ENCODE peak calls at places on chromosomes 13 and 19, in seven cellular contexts. E, M, O, X, D, U and W are unnamed samples.
A peak's percentile ranks its signal among the peaks of the same experiment; 100 is the strongest.

GRCh38 chr19:50796128-50796633 is 6.0 kb downstream of the ACP4 start:
- DNase-seq in E (no peak), M (no peak), O (no peak), X (no peak), D (no peak), U (no peak), W (no peak)

GRCh38 chr13:48146122-48146521 is 51.2 kb upstream of the MED4 start:
- DNase-seq in E (no peak), M (no peak), O (no peak), X (no peak), D (no peak), U (no peak), W (no peak)

GRCh38 chr19:10353793-10354391 is 14.5 kb upstream of the ICAM3 start:
- DNase-seq in E (peak; percentile 32), M (no peak), O (peak; percentile 80), X (no peak), D (no peak), U (no peak), W (no peak)

GRCh38 chr19:46981296-46981695 is 38.3 kb upstream of the NPAS1 start:
- DNase-seq in E (no peak), M (no peak), O (no peak), X (no peak), D (peak; percentile 47), U (no peak), W (no peak)

GRCh38 chr19:49590971-49591730 is at the start of gene PRR12:
- DNase-seq in E (peak; percentile 72), M (peak; percentile 85), O (peak; percentile 62), X (no peak), D (peak; percentile 70), U (peak; percentile 77), W (peak; percentile 57)

GRCh38 chr19:49157445-49158224 is at the start of gene TRPM4:
- DNase-seq in E (peak; percentile 81), M (peak; percentile 93), O (peak; percentile 96), X (peak; percentile 63), D (peak; percentile 56), U (peak; percentile 83), W (peak; percentile 94)

GRCh38 chr13:102374233-102374632 is 27.6 kb downstream of the FGF14 start:
- DNase-seq in E (no peak), M (no peak), O (no peak), X (no peak), D (no peak), U (no peak), W (no peak)

GRCh38 chr13:44385401-44385800 is 11.8 kb downstream of the SERP2 start:
- DNase-seq in E (no peak), M (no peak), O (no peak), X (no peak), D (no peak), U (no peak), W (no peak)

GRCh38 chr13:37058801-37059135 is 720 bp downstream of the SUPT20H start:
- DNase-seq in E (no peak), M (no peak), O (no peak), X (no peak), D (peak; percentile 20), U (no peak), W (no peak)

GRCh38 chr19:52734340-52734892 is 428 bp downstream of the ZNF611 start:
- DNase-seq in E (peak; percentile 22), M (peak; percentile 70), O (peak; percentile 24), X (no peak), D (peak; percentile 49), U (peak; percentile 33), W (no peak)

GRCh38 chr13:92900455-92900854 is 326.2 kb upstream of the GPC6 start:
- DNase-seq in E (no peak), M (no peak), O (no peak), X (no peak), D (no peak), U (no peak), W (no peak)

GRCh38 chr13:99605417-99606321 is 104.4 kb downstream of the TM9SF2 start:
- DNase-seq in E (peak; percentile 30), M (no peak), O (peak; percentile 38), X (no peak), D (peak; percentile 78), U (peak; percentile 41), W (peak; percentile 8)

GRCh38 chr13:39506559-39507390 is 96.2 kb downstream of the LHFPL6 start:
- DNase-seq in E (no peak), M (no peak), O (no peak), X (no peak), D (no peak), U (peak; percentile 57), W (peak; percentile 85)

GRCh38 chr19:44576843-44577565 is 36.4 kb upstream of the IGSF23 start:
- DNase-seq in E (no peak), M (no peak), O (no peak), X (no peak), D (no peak), U (peak; percentile 47), W (peak; percentile 82)